ENCODE peak calls at places on chromosome X, in ten cellular contexts. N is stomach, M is tibial nerve, X is endothelial cell of umbilical vein, C is right cardiac atrium, L is GM23338, R is RWPE1, I is left lung, O is heart left ventricle, Y is tibial artery. E is an unnamed sample.

GRCh38 chrX:34586936-34587335 is 70.1 kb downstream of the TMEM47 start:
- DNase-seq in N (no peak), M (no peak), X (peak; percentile 56), C (no peak), L (no peak), R (no peak), I (no peak), O (no peak), Y (no peak), E (no peak)

GRCh38 chrX:92351531-92351930 is 572.4 kb downstream of the PCDH11X start:
- DNase-seq in N (no peak), M (no peak), X (no peak), C (no peak), L (no peak), R (no peak), I (no peak), O (no peak), Y (no peak), E (no peak)

GRCh38 chrX:113512700-113513395 is 672.2 kb upstream of the AMOT start:
- DNase-seq in N (no peak), M (no peak), X (peak; percentile 66), C (no peak), L (no peak), R (peak; percentile 42), I (no peak), O (no peak), Y (no peak), E (peak; percentile 86)

GRCh38 chrX:140346711-140347110 is 158.2 kb downstream of the SOX3 start:
- DNase-seq in N (no peak), M (no peak), X (no peak), C (no peak), L (no peak), R (no peak), I (no peak), O (no peak), Y (no peak), E (no peak)

GRCh38 chrX:56564182-56564885 is 907 bp downstream of the UBQLN2 start:
- DNase-seq in N (no peak), M (no peak), X (peak; percentile 40), C (peak; percentile 10), L (peak; percentile 3), R (peak; percentile 26), I (no peak), O (peak; percentile 28), Y (no peak), E (peak; percentile 19)

GRCh38 chrX:13085533-13085932 is 41.1 kb upstream of the FAM9C start:
- DNase-seq in N (no peak), M (no peak), X (no peak), C (no peak), L (no peak), R (no peak), I (no peak), O (no peak), Y (no peak), E (no peak)

GRCh38 chrX:9291666-9292065 is 173.2 kb upstream of the TBL1X start:
- DNase-seq in N (no peak), M (no peak), X (no peak), C (no peak), L (peak; percentile 73), R (no peak), I (no peak), O (no peak), Y (no peak), E (no peak)

GRCh38 chrX:109448539-109448938 is 33.3 kb downstream of the GUCY2F start:
- DNase-seq in N (no peak), M (no peak), X (no peak), C (no peak), L (no peak), R (no peak), I (no peak), O (no peak), Y (no peak), E (no peak)

GRCh38 chrX:111869639-111870034 is 6.3 kb upstream of the TRPC5OS start:
- DNase-seq in N (peak; percentile 28), M (no peak), X (peak; percentile 11), C (no peak), L (peak; percentile 69), R (peak; percentile 5), I (no peak), O (no peak), Y (no peak), E (no peak)

GRCh38 chrX:111874241-111874640 is 1.7 kb upstream of the TRPC5OS start:
- DNase-seq in N (no peak), M (no peak), X (no peak), C (no peak), L (no peak), R (no peak), I (no peak), O (no peak), Y (no peak), E (no peak)

GRCh38 chrX:111867236-111867635 is 8.7 kb upstream of the TRPC5OS start:
- DNase-seq in N (no peak), M (no peak), X (no peak), C (no peak), L (no peak), R (no peak), I (no peak), O (no peak), Y (no peak), E (no peak)

GRCh38 chrX:111868726-111869638 is 7.0 kb upstream of the TRPC5OS start:
- DNase-seq in N (no peak), M (no peak), X (peak; percentile 1), C (no peak), L (no peak), R (no peak), I (no peak), O (no peak), Y (no peak), E (no peak)
- H3K27ac ChIP-seq in N (no peak overlapping the region), M (no peak overlapping the region), X (no peak overlapping the region), C (no peak overlapping the region), L (peak overlapping the region; percentile 47), R (no peak overlapping the region), I (no peak overlapping the region), O (no peak overlapping the region), Y (no peak overlapping the region), E (no peak overlapping the region)

DNA sequence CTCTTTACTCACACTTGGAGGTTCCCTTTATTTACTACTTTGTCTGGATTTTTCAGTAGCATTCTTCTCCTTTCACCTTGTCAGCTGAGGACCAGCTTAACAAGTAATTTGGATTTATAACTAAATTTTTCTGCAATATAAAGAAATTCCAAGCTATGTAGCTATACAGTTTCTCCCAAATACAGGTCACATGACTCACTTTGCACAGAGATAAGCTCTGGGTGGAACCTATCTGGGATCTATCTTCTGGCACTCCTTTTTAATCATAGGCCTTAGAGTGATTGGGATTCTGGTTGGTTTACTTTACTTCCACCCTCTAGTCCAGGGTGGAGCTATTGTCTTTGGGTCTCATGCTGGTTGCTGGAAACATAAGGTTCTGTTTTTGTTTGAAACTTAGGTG is 34.9 kb upstream of the STK26 start:
- DNase-seq in N (no peak), M (no peak), X (no peak), C (no peak), L (no peak), R (no peak), I (no peak), O (no peak), Y (no peak), E (no peak)
- H3K27ac ChIP-seq in N (no peak overlapping the region), M (no peak overlapping the region), X (no peak overlapping the region), C (no peak overlapping the region), L (no peak overlapping the region), R (no peak overlapping the region), I (no peak overlapping the region), O (no peak overlapping the region), Y (no peak overlapping the region), E (no peak overlapping the region)

DNA sequence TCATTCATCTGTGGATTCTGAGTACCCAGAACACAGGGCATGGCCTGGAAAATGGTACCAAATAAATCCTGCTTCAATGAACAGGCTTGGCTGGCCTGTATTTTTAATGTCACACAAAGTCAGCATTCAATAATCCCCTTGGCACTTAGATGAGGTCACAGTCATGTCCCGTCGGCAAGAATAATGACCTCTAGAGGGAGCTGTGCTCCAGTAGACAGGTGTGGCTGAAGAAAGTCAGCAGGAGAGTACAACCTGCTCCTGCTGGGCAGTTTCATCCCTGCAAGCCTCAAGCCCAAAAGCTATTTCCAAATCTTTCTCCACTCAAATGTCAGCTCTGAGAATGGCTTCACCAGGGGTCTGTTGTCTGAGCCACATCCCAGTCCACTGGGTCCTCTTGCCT is 404.0 kb upstream of the F9 start:
- DNase-seq in N (peak; percentile 57), M (no peak), X (no peak), C (no peak), L (peak; percentile 82), R (no peak), I (no peak), O (no peak), Y (no peak), E (peak; percentile 3)
- H3K27ac ChIP-seq in N (no peak overlapping the region), M (no peak overlapping the region), X (no peak overlapping the region), C (no peak overlapping the region), L (no peak overlapping the region), R (no peak overlapping the region), I (no peak overlapping the region), O (no peak overlapping the region), Y (no peak overlapping the region), E (no peak overlapping the region)

GRCh38 chrX:74535211-74535621 is 79.2 kb downstream of the RLIM start:
- DNase-seq in N (no peak), M (no peak), X (no peak), C (no peak), L (peak; percentile 62), R (peak; percentile 9), I (no peak), O (no peak), Y (peak; percentile 21), E (peak; percentile 60)

GRCh38 chrX:74534569-74535038 is 79.8 kb downstream of the RLIM start:
- DNase-seq in N (no peak), M (no peak), X (no peak), C (no peak), L (no peak), R (no peak), I (no peak), O (no peak), Y (no peak), E (peak; percentile 87)

GRCh38 chrX:74537011-74537390 is 77.4 kb downstream of the RLIM start:
- DNase-seq in N (no peak), M (no peak), X (peak; percentile 15), C (peak; percentile 41), L (peak; percentile 31), R (no peak), I (no peak), O (peak; percentile 41), Y (peak; percentile 20), E (no peak)

GRCh38 chrX:74535633-74536141 is 78.7 kb downstream of the RLIM start:
- DNase-seq in N (peak; percentile 63), M (peak; percentile 15), X (peak; percentile 50), C (peak; percentile 79), L (peak; percentile 54), R (peak; percentile 75), I (peak; percentile 81), O (peak; percentile 86), Y (peak; percentile 61), E (peak; percentile 63)

DNA sequence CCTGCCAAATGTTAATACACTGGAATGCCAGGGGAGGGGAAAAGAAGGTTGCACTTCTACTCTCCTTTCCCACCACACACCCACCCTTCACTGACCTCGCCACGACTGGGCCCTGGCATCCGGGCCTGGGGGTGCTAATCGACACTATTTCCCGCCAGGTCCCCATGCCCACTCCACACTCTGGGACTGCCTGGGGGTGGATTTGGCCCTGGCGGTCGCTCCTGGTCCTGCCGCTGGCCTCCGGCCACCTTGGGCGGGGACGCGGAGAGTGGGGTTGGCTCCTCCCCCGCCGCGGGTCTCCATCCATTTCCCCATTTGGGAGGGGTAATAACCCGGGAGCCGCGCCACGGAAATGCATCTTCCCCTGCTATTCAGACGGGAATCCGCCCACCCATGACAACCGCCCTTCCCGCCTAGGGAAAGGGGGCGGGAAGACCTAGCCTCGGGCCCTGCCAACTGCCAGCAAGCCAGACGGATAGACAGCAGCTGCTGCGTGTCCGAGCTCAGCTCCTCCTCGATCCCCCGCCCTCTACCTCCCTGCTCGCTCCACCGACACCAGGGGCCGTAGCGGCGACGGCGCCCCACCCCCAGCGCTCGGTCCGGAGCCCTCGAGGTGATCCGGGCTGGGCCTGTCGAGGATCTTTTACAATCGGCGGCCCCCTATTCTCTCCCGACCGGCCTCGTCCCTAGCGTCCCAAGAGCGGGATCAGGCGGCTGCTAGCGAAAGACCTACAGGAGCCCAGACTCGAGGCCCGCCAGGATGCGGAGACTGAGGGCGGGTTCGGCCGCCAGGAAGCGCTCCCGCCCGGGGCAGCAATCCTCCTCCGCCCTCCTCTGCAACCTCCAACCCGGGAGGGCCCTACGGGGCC is 78.0 kb downstream of the RLIM start:
- DNase-seq in N (peak; percentile 64), M (peak; percentile 59), X (peak; percentile 72), C (peak; percentile 91), L (peak; percentile 60), R (peak; percentile 56), I (peak; percentile 90), O (peak; percentile 91), Y (peak; percentile 80), E (peak; percentile 94)
- H3K27ac ChIP-seq in N (peak overlapping the region; percentile 88), M (peak overlapping the region; percentile 68), X (peak overlapping the region; percentile 68), C (peak overlapping the region; percentile 86), L (no peak overlapping the region), R (peak overlapping the region; percentile 50), I (peak overlapping the region; percentile 86), O (peak overlapping the region; percentile 85), Y (peak overlapping the region; percentile 94), E (peak overlapping the region; percentile 90)

E was measured in SJSA1.